ENCODE peak calls at places on chromosomes 13 and 19, in four cellular contexts. One of them, this sample, is unnamed.

GRCh38 chr19:33486407-33486806 is 35.2 kb downstream of the PEPD start:
- DNase-seq in neural progenitor cell: no peak
- DNase-seq in IMR-90: no peak
- DNase-seq in cardiac muscle cell: no peak
- DNase-seq in this sample: no peak

GRCh38 chr13:73366241-73366640 is 307.4 kb downstream of the KLF5 start:
- DNase-seq in neural progenitor cell: no peak
- DNase-seq in IMR-90: no peak
- DNase-seq in cardiac muscle cell: no peak
- DNase-seq in this sample: no peak

GRCh38 chr13:100347941-100348340 is 240.6 kb downstream of the GGACT start:
- DNase-seq in neural progenitor cell: no peak
- DNase-seq in IMR-90: no peak
- DNase-seq in cardiac muscle cell: no peak
- DNase-seq in this sample: no peak

GRCh38 chr19:3710265-3710812 is 2.2 kb downstream of the TJP3 start:
- DNase-seq in neural progenitor cell: no peak
- DNase-seq in IMR-90: peak
- DNase-seq in cardiac muscle cell: peak
- DNase-seq in this sample: no peak

GRCh38 chr19:55368701-55369563 is 1.3 kb downstream of the IL11 start:
- DNase-seq in neural progenitor cell: peak
- DNase-seq in IMR-90: peak
- DNase-seq in cardiac muscle cell: no peak
- DNase-seq in this sample: no peak

GRCh38 chr19:34461375-34462100 is 20.0 kb upstream of the WTIP start:
- DNase-seq in neural progenitor cell: no peak
- DNase-seq in IMR-90: peak
- DNase-seq in cardiac muscle cell: no peak
- DNase-seq in this sample: no peak

GRCh38 chr13:36329355-36329754 is 16.8 kb downstream of the SPART start:
- DNase-seq in neural progenitor cell: no peak
- DNase-seq in IMR-90: peak
- DNase-seq in cardiac muscle cell: no peak
- DNase-seq in this sample: no peak

GRCh38 chr13:109718726-109719125 is 67.7 kb downstream of the IRS2 start:
- DNase-seq in neural progenitor cell: no peak
- DNase-seq in IMR-90: no peak
- DNase-seq in cardiac muscle cell: no peak
- DNase-seq in this sample: no peak

GRCh38 chr13:34249546-34249945 is 431.6 kb downstream of the RFC3 start:
- DNase-seq in neural progenitor cell: no peak
- DNase-seq in IMR-90: no peak
- DNase-seq in cardiac muscle cell: no peak
- DNase-seq in this sample: no peak

GRCh38 chr13:97325738-97326137 is 103.6 kb downstream of the MBNL2 start:
- DNase-seq in neural progenitor cell: no peak
- DNase-seq in IMR-90: no peak
- DNase-seq in cardiac muscle cell: no peak
- DNase-seq in this sample: no peak

GRCh38 chr19:43560687-43561086 is 14.6 kb downstream of the XRCC1 start:
- DNase-seq in neural progenitor cell: no peak
- DNase-seq in IMR-90: peak
- DNase-seq in cardiac muscle cell: no peak
- DNase-seq in this sample: no peak

GRCh38 chr19:17227798-17228367 is 1.9 kb downstream of the OCEL1 start:
- DNase-seq in neural progenitor cell: no peak
- DNase-seq in IMR-90: no peak
- DNase-seq in cardiac muscle cell: no peak
- DNase-seq in this sample: no peak

GRCh38 chr13:41229356-41229755 is 34.0 kb downstream of the MTRF1 start:
- DNase-seq in neural progenitor cell: no peak
- DNase-seq in IMR-90: no peak
- DNase-seq in cardiac muscle cell: no peak
- DNase-seq in this sample: no peak

GRCh38 chr13:95083758-95084157 is 217.5 kb downstream of the ABCC4 start:
- DNase-seq in neural progenitor cell: no peak
- DNase-seq in IMR-90: peak
- DNase-seq in cardiac muscle cell: no peak
- DNase-seq in this sample: no peak

GRCh38 chr19:16232127-16232526 is 34.4 kb downstream of the AP1M1 start:
- DNase-seq in neural progenitor cell: no peak
- DNase-seq in IMR-90: no peak
- DNase-seq in cardiac muscle cell: no peak
- DNase-seq in this sample: no peak

GRCh38 chr13:48818495-48818961 is 157.2 kb upstream of the FNDC3A start:
- DNase-seq in neural progenitor cell: no peak
- DNase-seq in IMR-90: peak
- DNase-seq in cardiac muscle cell: no peak
- DNase-seq in this sample: no peak

GRCh38 chr19:4373601-4374441 is 26.5 kb downstream of the SH3GL1 start:
- DNase-seq in neural progenitor cell: no peak
- DNase-seq in IMR-90: peak
- DNase-seq in cardiac muscle cell: no peak
- DNase-seq in this sample: no peak

GRCh38 chr13:100440756-100441421 is 147.7 kb downstream of the GGACT start:
- DNase-seq in neural progenitor cell: no peak
- DNase-seq in IMR-90: peak
- DNase-seq in cardiac muscle cell: no peak
- DNase-seq in this sample: no peak

GRCh38 chr19:28242317-28242927 is 970.5 kb downstream of the UQCRFS1 start:
- DNase-seq in neural progenitor cell: peak
- DNase-seq in IMR-90: no peak
- DNase-seq in cardiac muscle cell: peak
- DNase-seq in this sample: no peak
- TF ChIP-seq CTCF in neural progenitor cell: peak
- TF ChIP-seq CTCF in IMR-90: no peak
- TF ChIP-seq CTCF in cardiac muscle cell: peak
- TF ChIP-seq CTCF in this sample: peak

DNA sequence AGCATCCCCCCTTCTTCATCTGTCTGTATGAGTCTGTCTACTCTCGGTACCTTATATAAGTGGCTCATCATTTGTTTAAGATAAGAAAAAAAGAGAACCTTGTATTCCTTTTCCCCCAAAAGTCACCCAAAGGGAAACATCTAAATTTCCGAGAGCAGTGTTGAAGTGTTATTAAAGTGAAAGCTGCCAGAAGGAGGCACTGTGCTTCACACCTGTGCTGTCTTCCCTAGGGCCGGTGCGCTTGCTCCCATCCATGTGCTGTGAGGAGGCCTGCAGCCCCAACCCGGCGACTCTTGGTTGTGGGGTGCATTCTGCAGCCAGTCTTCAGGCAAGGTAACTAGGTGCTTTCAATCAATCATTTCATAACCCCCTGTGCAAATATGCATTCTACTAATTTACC is 97.5 kb downstream of the TNFRSF19 start:
- DNase-seq in neural progenitor cell: peak
- DNase-seq in IMR-90: no peak
- DNase-seq in cardiac muscle cell: no peak
- DNase-seq in this sample: no peak
- TF ChIP-seq CTCF in neural progenitor cell: peak
- TF ChIP-seq CTCF in IMR-90: no peak
- TF ChIP-seq CTCF in cardiac muscle cell: no peak
- TF ChIP-seq CTCF in this sample: peak

GRCh38 chr19:1355258-1355973 is 28.3 kb upstream of the NDUFS7 start:
- DNase-seq in neural progenitor cell: peak
- DNase-seq in IMR-90: no peak
- DNase-seq in cardiac muscle cell: no peak
- DNase-seq in this sample: no peak
- TF ChIP-seq CTCF in neural progenitor cell: no peak
- TF ChIP-seq CTCF in IMR-90: no peak
- TF ChIP-seq CTCF in cardiac muscle cell: no peak
- TF ChIP-seq CTCF in this sample: no peak

DNA sequence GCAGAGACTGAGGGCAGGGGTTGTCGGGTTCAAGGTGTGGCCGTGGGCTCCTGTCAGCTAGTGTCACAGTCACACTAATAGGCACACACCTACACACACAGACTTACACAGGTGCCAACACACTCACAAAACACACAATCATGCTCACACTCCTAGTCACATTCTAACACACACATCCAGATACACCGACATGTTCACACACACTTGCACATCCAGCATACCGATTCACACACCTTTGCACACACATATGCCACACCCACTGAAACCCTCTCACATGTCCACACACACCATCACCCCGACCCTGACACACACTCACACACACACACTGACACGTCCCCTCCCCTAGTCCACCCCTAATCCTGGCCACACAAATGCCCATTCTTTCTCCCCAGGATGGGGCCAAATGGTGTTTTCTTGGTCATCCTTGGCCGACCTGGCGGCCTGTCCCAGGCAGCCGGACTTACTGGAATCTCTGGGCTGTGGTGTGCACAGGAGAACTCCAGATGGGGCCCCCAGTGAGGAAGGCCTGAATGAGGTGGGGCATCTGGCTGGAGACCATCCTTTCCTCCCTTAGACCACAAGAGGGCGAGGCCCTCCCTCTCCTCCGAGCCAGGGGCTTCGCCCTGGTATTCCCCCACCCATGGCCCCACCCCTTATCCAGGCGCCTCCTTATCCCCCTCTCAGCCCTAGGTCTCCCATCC is 19.1 kb upstream of the PNMA8B start:
- DNase-seq in neural progenitor cell: peak
- DNase-seq in IMR-90: no peak
- DNase-seq in cardiac muscle cell: no peak
- DNase-seq in this sample: no peak
- TF ChIP-seq CTCF in neural progenitor cell: peak
- TF ChIP-seq CTCF in IMR-90: no peak
- TF ChIP-seq CTCF in cardiac muscle cell: no peak
- TF ChIP-seq CTCF in this sample: no peak

GRCh38 chr13:25179810-25180437 is 7.8 kb upstream of the AMER2 start:
- DNase-seq in neural progenitor cell: no peak
- DNase-seq in IMR-90: no peak
- DNase-seq in cardiac muscle cell: no peak
- DNase-seq in this sample: no peak
- TF ChIP-seq CTCF in neural progenitor cell: no peak
- TF ChIP-seq CTCF in IMR-90: no peak
- TF ChIP-seq CTCF in cardiac muscle cell: no peak
- TF ChIP-seq CTCF in this sample: no peak

GRCh38 chr13:105213512-105213911 is 1322.0 kb downstream of the EFNB2 start:
- DNase-seq in neural progenitor cell: peak
- DNase-seq in IMR-90: no peak
- DNase-seq in cardiac muscle cell: no peak
- DNase-seq in this sample: no peak

GRCh38 chr13:105202384-105202783 is 1333.1 kb downstream of the EFNB2 start:
- DNase-seq in neural progenitor cell: peak
- DNase-seq in IMR-90: peak
- DNase-seq in cardiac muscle cell: peak
- DNase-seq in this sample: no peak

GRCh38 chr13:105207586-105208293 is 1327.7 kb downstream of the EFNB2 start:
- DNase-seq in neural progenitor cell: no peak
- DNase-seq in IMR-90: peak
- DNase-seq in cardiac muscle cell: no peak
- DNase-seq in this sample: no peak
- TF ChIP-seq CTCF in neural progenitor cell: no peak
- TF ChIP-seq CTCF in IMR-90: peak
- TF ChIP-seq CTCF in cardiac muscle cell: peak
- TF ChIP-seq CTCF in this sample: no peak

GRCh38 chr19:5632241-5632612 is 9.3 kb downstream of the SAFB start:
- DNase-seq in neural progenitor cell: no peak
- DNase-seq in IMR-90: no peak
- DNase-seq in cardiac muscle cell: no peak
- DNase-seq in this sample: no peak
- TF ChIP-seq CTCF in neural progenitor cell: no peak
- TF ChIP-seq CTCF in IMR-90: no peak
- TF ChIP-seq CTCF in cardiac muscle cell: no peak
- TF ChIP-seq CTCF in this sample: no peak

This sample was measured in GM06990.